ENCODE peak calls at places on chromosomes 13 and 19, in nine cellular contexts. T, N, A, C, X, B, W, J and Y are unnamed samples.

GRCh38 chr19:5170329-5170745 is 170.3 kb downstream of the PTPRS start:
- DNase-seq in T (no peak), N (peak), A (no peak), C (no peak), X (no peak), B (no peak), W (peak), J (peak), Y (peak)

GRCh38 chr19:38033658-38034150 is 126.7 kb downstream of the SIPA1L3 start:
- DNase-seq in T (no peak), N (no peak), A (no peak), C (no peak), X (no peak), B (no peak), W (no peak), J (no peak), Y (peak)

GRCh38 chr13:43058318-43058674 is 34.9 kb downstream of the DNAJC15 start:
- DNase-seq in T (peak), N (peak), A (no peak), C (peak), X (no peak), B (no peak), W (peak), J (peak), Y (no peak)

GRCh38 chr13:25151626-25152025 is 20.5 kb downstream of the AMER2 start:
- DNase-seq in T (no peak), N (no peak), A (no peak), C (no peak), X (no peak), B (no peak), W (no peak), J (no peak), Y (no peak)

GRCh38 chr13:97367427-97367826 is 66.5 kb upstream of the RAP2A start:
- DNase-seq in T (no peak), N (peak), A (no peak), C (peak), X (no peak), B (peak), W (no peak), J (no peak), Y (peak)

GRCh38 chr19:10817291-10818038 is 18.5 kb downstream of the TMED1 start:
- DNase-seq in T (no peak), N (no peak), A (no peak), C (peak), X (no peak), B (peak), W (no peak), J (peak), Y (no peak)

GRCh38 chr13:27211771-27212364 is 39.5 kb upstream of the RPL21 start:
- DNase-seq in T (no peak), N (no peak), A (no peak), C (peak), X (no peak), B (no peak), W (no peak), J (no peak), Y (no peak)

GRCh38 chr13:27632214-27632613 is 10.5 kb downstream of the POLR1D start:
- DNase-seq in T (no peak), N (no peak), A (no peak), C (no peak), X (no peak), B (no peak), W (no peak), J (no peak), Y (no peak)

GRCh38 chr13:110553417-110553816 is 8.1 kb downstream of the RAB20 start:
- DNase-seq in T (no peak), N (no peak), A (no peak), C (no peak), X (no peak), B (no peak), W (no peak), J (no peak), Y (no peak)

GRCh38 chr19:7833225-7834156 is 3.5 kb downstream of the EVI5L start:
- DNase-seq in T (peak), N (no peak), A (no peak), C (no peak), X (no peak), B (no peak), W (peak), J (peak), Y (no peak)

GRCh38 chr19:27741236-27741635 is 1471.7 kb downstream of the UQCRFS1 start:
- DNase-seq in T (no peak), N (no peak), A (peak), C (no peak), X (no peak), B (peak), W (no peak), J (peak), Y (no peak)

GRCh38 chr19:28884786-28885476 is 328.0 kb downstream of the UQCRFS1 start:
- DNase-seq in T (no peak), N (no peak), A (no peak), C (no peak), X (no peak), B (no peak), W (no peak), J (no peak), Y (no peak)

GRCh38 chr19:54952591-54953344 is 5.4 kb upstream of the NLRP7 start:
- DNase-seq in T (no peak), N (peak), A (no peak), C (peak), X (no peak), B (no peak), W (peak), J (no peak), Y (no peak)

GRCh38 chr13:41127746-41128145 is 4.9 kb downstream of the KBTBD6 start:
- DNase-seq in T (no peak), N (no peak), A (no peak), C (no peak), X (no peak), B (no peak), W (no peak), J (no peak), Y (no peak)

GRCh38 chr13:30376426-30377311 is 45.6 kb upstream of the UBE2L5 start:
- DNase-seq in T (no peak), N (peak), A (no peak), C (no peak), X (peak), B (no peak), W (no peak), J (peak), Y (peak)

GRCh38 chr19:44050740-44051653 is 839 bp upstream of the ZNF223 start:
- DNase-seq in T (peak), N (no peak), A (no peak), C (no peak), X (no peak), B (no peak), W (peak), J (peak), Y (no peak)

GRCh38 chr19:55550321-55550650 is 4.9 kb upstream of the SBK3 start:
- DNase-seq in T (no peak), N (no peak), A (no peak), C (no peak), X (no peak), B (no peak), W (no peak), J (no peak), Y (no peak)

GRCh38 chr13:48749144-48749543 is 95.4 kb downstream of the CYSLTR2 start:
- DNase-seq in T (no peak), N (no peak), A (no peak), C (no peak), X (no peak), B (no peak), W (no peak), J (no peak), Y (no peak)

GRCh38 chr13:35388979-35389378 is 87.5 kb downstream of the MAB21L1 start:
- DNase-seq in T (no peak), N (no peak), A (no peak), C (no peak), X (no peak), B (no peak), W (no peak), J (no peak), Y (no peak)

GRCh38 chr19:13260883-13261653 is 110.9 kb downstream of the IER2 start:
- DNase-seq in T (no peak), N (peak), A (no peak), C (peak), X (no peak), B (peak), W (peak), J (no peak), Y (peak)

GRCh38 chr19:52734340-52734892 is 428 bp downstream of the ZNF611 start:
- DNase-seq in T (peak), N (no peak), A (no peak), C (no peak), X (peak), B (no peak), W (no peak), J (no peak), Y (no peak)

GRCh38 chr13:40664100-40665060 is 2.1 kb downstream of the FOXO1 start:
- DNase-seq in T (peak), N (peak), A (peak), C (no peak), X (peak), B (peak), W (peak), J (peak), Y (peak)

GRCh38 chr19:548841-549830 is 5.3 kb downstream of the GZMM start:
- DNase-seq in T (no peak), N (no peak), A (no peak), C (no peak), X (no peak), B (no peak), W (no peak), J (no peak), Y (no peak)

GRCh38 chr13:77896536-77896935 is 22.1 kb downstream of the EDNRB start:
- DNase-seq in T (peak), N (no peak), A (no peak), C (no peak), X (no peak), B (no peak), W (no peak), J (no peak), Y (no peak)

GRCh38 chr19:33373701-33374405 is at the start of gene CEBPG:
- DNase-seq in T (peak), N (peak), A (no peak), C (no peak), X (peak), B (no peak), W (no peak), J (no peak), Y (peak)

GRCh38 chr13:91133941-91134772 is 213.3 kb upstream of the MIR17HG start:
- DNase-seq in T (peak), N (peak), A (no peak), C (peak), X (peak), B (peak), W (peak), J (peak), Y (peak)

GRCh38 chr19:38009650-38010229 is 102.7 kb downstream of the SIPA1L3 start:
- DNase-seq in T (no peak), N (no peak), A (no peak), C (no peak), X (no peak), B (no peak), W (no peak), J (no peak), Y (peak)

GRCh38 chr13:80040219-80040976 is 300.5 kb downstream of the SPRY2 start:
- DNase-seq in T (peak), N (no peak), A (no peak), C (peak), X (no peak), B (no peak), W (peak), J (peak), Y (no peak)

GRCh38 chr13:99307247-99307646 is at the start of gene GPR183:
- DNase-seq in T (no peak), N (peak), A (no peak), C (no peak), X (peak), B (no peak), W (no peak), J (no peak), Y (peak)

GRCh38 chr13:110361365-110361911 is 54.4 kb downstream of the COL4A2 start:
- DNase-seq in T (no peak), N (no peak), A (no peak), C (peak), X (peak), B (no peak), W (no peak), J (no peak), Y (no peak)

DNA sequence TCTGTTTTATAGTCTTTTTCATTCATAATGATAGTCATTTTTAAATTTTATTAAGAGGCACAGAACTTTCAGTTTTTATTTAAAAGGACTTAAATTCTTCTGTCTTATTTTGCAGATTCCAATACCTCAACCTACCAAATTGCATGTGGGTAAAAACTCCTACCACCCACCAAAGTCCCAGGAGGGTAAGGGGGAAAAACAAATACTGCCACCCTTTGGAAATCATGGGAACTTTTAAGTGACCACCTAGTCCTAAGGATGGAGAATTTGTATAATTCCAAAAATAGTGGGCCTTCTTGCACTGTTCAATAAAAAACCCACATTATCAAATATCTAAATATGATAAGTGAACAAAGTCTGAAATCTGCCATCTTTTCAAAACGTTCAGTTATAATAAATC is 9.7 kb downstream of the SUPT20H start:
- DNase-seq in T (no peak), N (no peak), A (no peak), C (no peak), X (no peak), B (no peak), W (no peak), J (no peak), Y (no peak)
- TF ChIP-seq CTCF in T (peak), N (peak), A (no peak), C (no peak), X (peak), B (no peak), W (no peak), J (no peak), Y (no peak)

GRCh38 chr19:50204811-50205675 is 1.6 kb downstream of the MYH14 start:
- DNase-seq in T (no peak), N (no peak), A (no peak), C (no peak), X (peak), B (peak), W (no peak), J (peak), Y (no peak)
- H3K4me3 ChIP-seq in T (no peak), N (no peak), A (peak), C (no peak), X (peak), B (no peak), W (no peak), J (peak), Y (no peak)

GRCh38 chr13:46995874-46996273 is 99.0 kb upstream of the HTR2A start:
- DNase-seq in T (no peak), N (peak), A (no peak), C (no peak), X (no peak), B (no peak), W (no peak), J (no peak), Y (peak)

GRCh38 chr13:46994492-46994891 is 97.6 kb upstream of the HTR2A start:
- DNase-seq in T (no peak), N (no peak), A (no peak), C (no peak), X (no peak), B (no peak), W (no peak), J (no peak), Y (no peak)

GRCh38 chr13:46996316-46996715 is 99.5 kb upstream of the HTR2A start:
- DNase-seq in T (no peak), N (no peak), A (no peak), C (no peak), X (no peak), B (no peak), W (no peak), J (no peak), Y (peak)

GRCh38 chr13:46992383-46992952 is 95.6 kb upstream of the HTR2A start:
- DNase-seq in T (peak), N (peak), A (no peak), C (no peak), X (peak), B (no peak), W (peak), J (no peak), Y (peak)
- TF ChIP-seq CTCF in T (peak), N (peak), A (no peak), C (peak), X (peak), B (no peak), W (no peak), J (no peak), Y (peak)

GRCh38 chr19:48968179-48968661 is 3.1 kb downstream of the FTL start:
- DNase-seq in T (no peak), N (no peak), A (no peak), C (no peak), X (no peak), B (no peak), W (no peak), J (no peak), Y (peak)

GRCh38 chr19:48965806-48966540 is 864 bp downstream of the FTL start:
- DNase-seq in T (peak), N (peak), A (peak), C (no peak), X (peak), B (peak), W (peak), J (peak), Y (peak)

GRCh38 chr19:48966541-48967345 is 1.6 kb downstream of the FTL start:
- DNase-seq in T (peak), N (peak), A (no peak), C (no peak), X (no peak), B (no peak), W (no peak), J (no peak), Y (no peak)

GRCh38 chr19:48968813-48969218 is 3.7 kb downstream of the FTL start:
- DNase-seq in T (no peak), N (no peak), A (no peak), C (no peak), X (no peak), B (no peak), W (peak), J (no peak), Y (no peak)

DNA sequence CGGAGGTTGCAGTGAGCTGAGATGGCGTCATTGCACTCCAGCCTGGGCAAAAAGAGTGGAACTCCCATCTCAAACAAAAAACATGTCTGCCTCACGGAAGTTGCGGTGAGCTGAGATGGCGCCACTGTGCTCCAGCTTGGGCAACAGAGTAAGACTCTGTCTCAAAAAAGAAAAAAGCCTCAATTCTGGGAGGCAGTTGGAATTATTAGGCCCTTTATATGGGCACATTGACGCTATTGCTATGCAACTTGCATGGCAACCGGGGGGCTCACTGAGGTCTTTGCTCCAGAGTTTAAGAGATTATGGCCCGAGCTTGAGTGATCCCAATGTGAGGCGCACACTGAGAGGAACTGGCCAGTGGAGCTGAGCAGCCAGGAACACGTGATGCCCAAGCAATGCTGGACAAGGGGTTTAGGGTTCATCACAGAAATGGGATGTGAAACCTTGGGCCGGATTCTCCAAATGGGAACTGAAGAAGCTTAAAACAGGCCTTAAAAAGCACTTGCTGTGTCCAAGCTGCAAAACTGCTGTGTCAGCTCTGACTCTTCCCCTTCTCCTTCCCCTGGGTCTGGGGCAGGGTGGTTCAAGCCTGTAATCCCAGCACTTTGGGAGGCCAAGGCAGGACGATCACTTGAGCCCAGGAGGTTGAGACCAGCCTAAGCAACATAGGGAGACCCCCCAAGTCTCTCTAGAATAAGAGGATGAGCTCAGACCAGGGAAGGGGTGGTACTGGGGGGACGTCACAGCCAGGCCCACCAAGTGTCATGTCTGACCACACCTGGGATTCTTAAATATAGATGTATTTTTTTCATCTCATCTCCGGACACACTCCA is 2.5 kb downstream of the FTL start:
- DNase-seq in T (no peak), N (peak), A (no peak), C (no peak), X (no peak), B (no peak), W (peak), J (no peak), Y (peak)
- H3K4me3 ChIP-seq in T (no peak), N (no peak), A (peak), C (peak), X (no peak), B (peak), W (peak), J (peak), Y (no peak)

DNA sequence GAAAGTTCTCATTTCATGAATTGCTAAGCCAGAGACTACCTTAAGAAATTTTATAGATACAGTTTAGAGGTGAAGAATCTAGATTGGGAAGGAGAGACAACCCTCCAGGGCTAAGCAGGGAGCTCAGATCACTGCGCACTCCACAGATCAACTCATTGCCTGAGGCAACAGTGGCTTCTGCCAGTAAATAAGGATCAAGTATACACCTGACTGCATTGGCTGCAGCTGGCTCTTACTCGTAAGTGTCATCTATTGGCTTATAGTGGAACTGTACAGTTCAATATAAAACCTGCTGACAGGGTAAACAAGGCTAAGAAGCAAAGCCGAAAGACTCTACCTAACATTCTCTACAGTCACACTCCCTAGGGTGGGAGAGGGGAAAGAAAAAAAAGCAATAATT is 18.0 kb upstream of the C1QTNF9B start:
- DNase-seq in T (no peak), N (no peak), A (no peak), C (no peak), X (no peak), B (no peak), W (no peak), J (no peak), Y (no peak)
- TF ChIP-seq CTCF in T (no peak), N (no peak), A (no peak), C (no peak), X (no peak), B (no peak), W (no peak), J (no peak), Y (no peak)